ENCODE peak calls at places on chromosomes 3 and 15, in ten cellular contexts. E is left lobe of liver; M is H9; J is glutamatergic neuron; V is neural crest cell; B is effector CD4-positive, alpha-beta T cell; L is bronchial epithelial cell; P is NCI-H510A treated with DMSO at 0.1 percent for 48 hours; G is astrocyte of the hippocampus; O is C1 segment of cervical spinal cord. U is an unnamed sample.

GRCh38 chr3:64349531-64349930 is 124.3 kb upstream of the PRICKLE2 start:
- DNase-seq in E (no peak), M (no peak), J (no peak), V (no peak), B (no peak), L (no peak), P (no peak), G (no peak), O (no peak), U (no peak)

GRCh38 chr3:134644731-134645514 is 5.9 kb downstream of the KY start:
- DNase-seq in E (peak; percentile 23), M (peak; percentile 38), J (no peak), V (no peak), B (no peak), L (no peak), P (no peak), G (peak; percentile 33), O (no peak), U (no peak)

GRCh38 chr3:56764904-56765445 is 36.8 kb downstream of the ARHGEF3 start:
- DNase-seq in E (no peak), M (no peak), J (no peak), V (no peak), B (no peak), L (no peak), P (no peak), G (no peak), O (no peak), U (no peak)

GRCh38 chr3:134666052-134666451 is 15.2 kb upstream of the KY start:
- DNase-seq in E (no peak), M (no peak), J (no peak), V (no peak), B (no peak), L (no peak), P (no peak), G (no peak), O (no peak), U (no peak)

GRCh38 chr3:71930056-71930991 is 145.4 kb upstream of the PROK2 start:
- DNase-seq in E (no peak), M (peak; percentile 72), J (no peak), V (no peak), B (no peak), L (peak; percentile 82), P (peak; percentile 5), G (peak; percentile 50), O (no peak), U (no peak)

GRCh38 chr15:92819312-92820232 is 80.6 kb upstream of the CHD2 start:
- DNase-seq in E (no peak), M (no peak), J (no peak), V (no peak), B (no peak), L (peak; percentile 54), P (peak; percentile 78), G (peak; percentile 59), O (no peak), U (no peak)

GRCh38 chr3:45026038-45026437 is at the start of gene CLEC3B:
- DNase-seq in E (no peak), M (no peak), J (no peak), V (no peak), B (no peak), L (peak; percentile 31), P (no peak), G (peak; percentile 43), O (no peak), U (no peak)

GRCh38 chr15:33724321-33725036 is 243.8 kb upstream of the CHRM5 start:
- DNase-seq in E (no peak), M (no peak), J (no peak), V (no peak), B (no peak), L (no peak), P (no peak), G (peak; percentile 11), O (no peak), U (no peak)

GRCh38 chr15:70493787-70494514 is 269.4 kb downstream of the UACA start:
- DNase-seq in E (no peak), M (no peak), J (no peak), V (no peak), B (no peak), L (peak; percentile 40), P (no peak), G (no peak), O (no peak), U (no peak)

GRCh38 chr3:126834596-126835471 is 130.8 kb downstream of the CHCHD6 start:
- DNase-seq in E (no peak), M (no peak), J (no peak), V (no peak), B (no peak), L (no peak), P (no peak), G (no peak), O (no peak), U (no peak)

GRCh38 chr3:4421121-4421520 is 45.9 kb downstream of the SUMF1 start:
- DNase-seq in E (no peak), M (no peak), J (no peak), V (no peak), B (no peak), L (peak; percentile 97), P (no peak), G (peak; percentile 23), O (no peak), U (no peak)

GRCh38 chr3:86967062-86967461 is 23.9 kb downstream of the VGLL3 start:
- DNase-seq in E (no peak), M (no peak), J (peak; percentile 13), V (no peak), B (no peak), L (no peak), P (no peak), G (no peak), O (no peak), U (no peak)

U was measured in SK-N-MC.